ENCODE peak calls at places on chromosomes 2 and 18, in eight cellular contexts. One of them, this sample, is unnamed.

GRCh38 chr18:13450289-13451207 is 232.0 kb downstream of the LDLRAD4 start:
- DNase-seq in A549: no peak
- DNase-seq in uterus: no peak
- DNase-seq in Peyer's patch: no peak
- DNase-seq in prostate gland: no peak
- DNase-seq in HCT116: no peak
- DNase-seq in breast epithelium: no peak
- DNase-seq in ovary: no peak
- DNase-seq in this sample: no peak

GRCh38 chr18:13112982-13113381 is 105.6 kb upstream of the LDLRAD4 start:
- DNase-seq in uterus: peak
- DNase-seq in ovary: peak
- DNase-seq in breast epithelium: no peak
- DNase-seq in prostate gland: no peak
- DNase-seq in A549: peak
- DNase-seq in HCT116: peak
- DNase-seq in Peyer's patch: peak
- DNase-seq in this sample: no peak

GRCh38 chr2:185668710-185669109 is 69.9 kb upstream of the FSIP2 start:
- DNase-seq in breast epithelium: no peak
- DNase-seq in Peyer's patch: no peak
- DNase-seq in prostate gland: no peak
- DNase-seq in uterus: no peak
- DNase-seq in A549: no peak
- DNase-seq in HCT116: no peak
- DNase-seq in ovary: no peak
- DNase-seq in this sample: no peak

GRCh38 chr2:26462100-26462499 is 15.8 kb downstream of the OTOF start:
- DNase-seq in breast epithelium: no peak
- DNase-seq in A549: no peak
- DNase-seq in prostate gland: no peak
- DNase-seq in HCT116: no peak
- DNase-seq in uterus: no peak
- DNase-seq in Peyer's patch: no peak
- DNase-seq in ovary: no peak
- DNase-seq in this sample: peak

GRCh38 chr2:76154981-76155380 is 444.3 kb upstream of the GCFC2 start:
- DNase-seq in breast epithelium: no peak
- DNase-seq in uterus: no peak
- DNase-seq in A549: no peak
- DNase-seq in HCT116: no peak
- DNase-seq in Peyer's patch: no peak
- DNase-seq in ovary: no peak
- DNase-seq in prostate gland: no peak
- DNase-seq in this sample: no peak

GRCh38 chr2:141766225-141766624 is 364.6 kb downstream of the LRP1B start:
- DNase-seq in Peyer's patch: no peak
- DNase-seq in prostate gland: no peak
- DNase-seq in HCT116: no peak
- DNase-seq in breast epithelium: no peak
- DNase-seq in A549: no peak
- DNase-seq in ovary: no peak
- DNase-seq in uterus: no peak
- DNase-seq in this sample: no peak

GRCh38 chr18:36094431-36094830 is 27.1 kb upstream of the RPRD1A start:
- DNase-seq in prostate gland: peak
- DNase-seq in ovary: no peak
- DNase-seq in uterus: no peak
- DNase-seq in breast epithelium: no peak
- DNase-seq in HCT116: no peak
- DNase-seq in Peyer's patch: no peak
- DNase-seq in A549: no peak
- DNase-seq in this sample: no peak

GRCh38 chr18:59696311-59697235 is 650 bp downstream of the CCBE1 start:
- DNase-seq in HCT116: no peak
- DNase-seq in uterus: peak
- DNase-seq in Peyer's patch: no peak
- DNase-seq in ovary: peak
- DNase-seq in breast epithelium: no peak
- DNase-seq in prostate gland: no peak
- DNase-seq in A549: peak
- DNase-seq in this sample: no peak

GRCh38 chr18:9139400-9140039 is 2.9 kb downstream of the ANKRD12 start:
- DNase-seq in prostate gland: no peak
- DNase-seq in ovary: no peak
- DNase-seq in HCT116: no peak
- DNase-seq in A549: no peak
- DNase-seq in Peyer's patch: no peak
- DNase-seq in uterus: no peak
- DNase-seq in breast epithelium: no peak
- DNase-seq in this sample: no peak

GRCh38 chr18:9136315-9137141 is at the start of gene ANKRD12:
- DNase-seq in prostate gland: peak
- DNase-seq in breast epithelium: peak
- DNase-seq in uterus: peak
- DNase-seq in HCT116: peak
- DNase-seq in A549: peak
- DNase-seq in ovary: peak
- DNase-seq in Peyer's patch: peak
- DNase-seq in this sample: peak

GRCh38 chr18:9135912-9136314 is 668 bp upstream of the ANKRD12 start:
- DNase-seq in uterus: no peak
- DNase-seq in A549: peak
- DNase-seq in ovary: no peak
- DNase-seq in Peyer's patch: no peak
- DNase-seq in prostate gland: no peak
- DNase-seq in breast epithelium: peak
- DNase-seq in HCT116: peak
- DNase-seq in this sample: peak

GRCh38 chr18:9135081-9135911 is 1.3 kb upstream of the ANKRD12 start:
- DNase-seq in prostate gland: no peak
- DNase-seq in ovary: no peak
- DNase-seq in breast epithelium: no peak
- DNase-seq in Peyer's patch: peak
- DNase-seq in A549: no peak
- DNase-seq in HCT116: no peak
- DNase-seq in uterus: no peak
- DNase-seq in this sample: no peak

GRCh38 chr18:9137168-9138066 is 836 bp downstream of the ANKRD12 start:
- DNase-seq in Peyer's patch: peak
- DNase-seq in prostate gland: peak
- DNase-seq in HCT116: peak
- DNase-seq in ovary: peak
- DNase-seq in breast epithelium: peak
- DNase-seq in uterus: peak
- DNase-seq in A549: peak
- DNase-seq in this sample: peak
- TF ChIP-seq POLR2A in Peyer's patch: no peak
- TF ChIP-seq POLR2A in prostate gland: peak
- TF ChIP-seq POLR2A in HCT116: no peak
- TF ChIP-seq POLR2A in ovary: no peak
- TF ChIP-seq POLR2A in breast epithelium: no peak
- TF ChIP-seq POLR2A in uterus: peak
- TF ChIP-seq POLR2A in A549: peak
- TF ChIP-seq POLR2A in this sample: peak

GRCh38 chr2:201642086-201642578 is 1.2 kb downstream of the TMEM237 start:
- DNase-seq in prostate gland: no peak
- DNase-seq in A549: no peak
- DNase-seq in HCT116: no peak
- DNase-seq in ovary: no peak
- DNase-seq in Peyer's patch: no peak
- DNase-seq in breast epithelium: no peak
- DNase-seq in uterus: no peak
- DNase-seq in this sample: no peak

GRCh38 chr2:201642579-201643215 is 606 bp downstream of the TMEM237 start:
- DNase-seq in HCT116: peak
- DNase-seq in prostate gland: peak
- DNase-seq in Peyer's patch: peak
- DNase-seq in breast epithelium: peak
- DNase-seq in A549: peak
- DNase-seq in ovary: peak
- DNase-seq in uterus: peak
- DNase-seq in this sample: peak

GRCh38 chr2:201639205-201639604 is 4.1 kb downstream of the TMEM237 start:
- DNase-seq in prostate gland: no peak
- DNase-seq in Peyer's patch: no peak
- DNase-seq in breast epithelium: no peak
- DNase-seq in HCT116: no peak
- DNase-seq in A549: no peak
- DNase-seq in ovary: no peak
- DNase-seq in uterus: no peak
- DNase-seq in this sample: no peak

GRCh38 chr2:201644001-201644400 is 698 bp upstream of the TMEM237 start:
- DNase-seq in A549: no peak
- DNase-seq in uterus: peak
- DNase-seq in breast epithelium: no peak
- DNase-seq in HCT116: no peak
- DNase-seq in ovary: peak
- DNase-seq in prostate gland: peak
- DNase-seq in Peyer's patch: no peak
- DNase-seq in this sample: no peak

GRCh38 chr2:201643216-201643651 is at the start of gene TMEM237:
- DNase-seq in ovary: no peak
- DNase-seq in HCT116: peak
- DNase-seq in uterus: peak
- DNase-seq in breast epithelium: no peak
- DNase-seq in Peyer's patch: peak
- DNase-seq in A549: peak
- DNase-seq in prostate gland: peak
- DNase-seq in this sample: peak
- H3K4me3 ChIP-seq in ovary: peak
- H3K4me3 ChIP-seq in HCT116: peak
- H3K4me3 ChIP-seq in uterus: peak
- H3K4me3 ChIP-seq in breast epithelium: peak
- H3K4me3 ChIP-seq in Peyer's patch: peak
- H3K4me3 ChIP-seq in A549: peak
- H3K4me3 ChIP-seq in prostate gland: peak
- H3K4me3 ChIP-seq in this sample: peak

DNA sequence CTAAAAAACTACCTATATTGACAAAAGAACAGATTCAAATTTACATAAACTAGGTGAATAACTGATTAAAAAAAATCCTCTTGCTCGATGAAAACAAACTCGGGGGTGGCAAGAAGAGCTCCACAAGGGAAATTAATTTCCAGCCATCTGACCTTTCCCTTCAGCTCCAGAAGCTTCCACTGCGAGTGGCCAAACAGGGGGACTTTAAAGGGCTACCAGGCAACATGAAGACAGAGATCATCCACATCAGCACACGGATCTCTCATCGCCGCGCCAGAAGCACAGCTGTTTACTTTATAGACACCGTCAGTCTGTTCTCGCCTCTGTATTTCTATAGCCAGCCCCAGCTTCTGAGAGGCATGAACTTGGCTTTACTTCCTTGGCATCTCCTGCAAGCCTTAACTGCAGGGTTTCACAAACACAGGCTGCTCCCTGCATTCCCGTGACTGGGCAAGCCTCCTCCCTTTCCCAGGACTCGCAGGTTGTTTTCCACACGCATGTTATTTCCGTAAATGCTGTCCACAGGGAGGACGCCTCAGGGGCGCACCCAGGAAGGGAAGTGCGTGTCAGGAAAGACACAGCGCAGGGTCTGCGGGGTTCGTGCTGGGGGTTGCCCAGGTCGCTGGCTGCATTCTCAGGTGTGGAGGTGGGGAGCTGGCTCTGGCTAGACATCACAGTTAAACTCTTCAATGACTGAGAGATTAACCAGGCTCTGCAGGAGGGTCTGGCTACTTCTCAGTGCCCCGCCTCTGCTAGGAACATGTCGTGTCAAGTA is 85.0 kb downstream of the USP40 start:
- DNase-seq in Peyer's patch: no peak
- DNase-seq in uterus: no peak
- DNase-seq in HCT116: no peak
- DNase-seq in ovary: no peak
- DNase-seq in breast epithelium: no peak
- DNase-seq in prostate gland: peak
- DNase-seq in A549: no peak
- DNase-seq in this sample: no peak
- H3K27ac ChIP-seq in Peyer's patch: no peak
- H3K27ac ChIP-seq in uterus: no peak
- H3K27ac ChIP-seq in HCT116: no peak
- H3K27ac ChIP-seq in ovary: no peak
- H3K27ac ChIP-seq in breast epithelium: peak
- H3K27ac ChIP-seq in prostate gland: peak
- H3K27ac ChIP-seq in A549: peak
- H3K27ac ChIP-seq in this sample: no peak

GRCh38 chr2:42051168-42052125 is 3.6 kb downstream of the PKDCC start:
- DNase-seq in uterus: no peak
- DNase-seq in breast epithelium: no peak
- DNase-seq in HCT116: no peak
- DNase-seq in Peyer's patch: no peak
- DNase-seq in prostate gland: no peak
- DNase-seq in A549: no peak
- DNase-seq in ovary: no peak
- DNase-seq in this sample: no peak

GRCh38 chr2:42047488-42048317 is at the start of gene PKDCC:
- DNase-seq in HCT116: no peak
- DNase-seq in prostate gland: peak
- DNase-seq in ovary: peak
- DNase-seq in uterus: peak
- DNase-seq in breast epithelium: peak
- DNase-seq in A549: peak
- DNase-seq in Peyer's patch: peak
- DNase-seq in this sample: peak

GRCh38 chr2:42048318-42049251 is 764 bp downstream of the PKDCC start:
- DNase-seq in uterus: peak
- DNase-seq in Peyer's patch: peak
- DNase-seq in prostate gland: no peak
- DNase-seq in breast epithelium: no peak
- DNase-seq in ovary: no peak
- DNase-seq in A549: no peak
- DNase-seq in HCT116: no peak
- DNase-seq in this sample: no peak

GRCh38 chr2:42050350-42051167 is 2.7 kb downstream of the PKDCC start:
- DNase-seq in uterus: peak
- DNase-seq in breast epithelium: no peak
- DNase-seq in A549: no peak
- DNase-seq in Peyer's patch: no peak
- DNase-seq in ovary: no peak
- DNase-seq in HCT116: no peak
- DNase-seq in prostate gland: no peak
- DNase-seq in this sample: no peak

DNA sequence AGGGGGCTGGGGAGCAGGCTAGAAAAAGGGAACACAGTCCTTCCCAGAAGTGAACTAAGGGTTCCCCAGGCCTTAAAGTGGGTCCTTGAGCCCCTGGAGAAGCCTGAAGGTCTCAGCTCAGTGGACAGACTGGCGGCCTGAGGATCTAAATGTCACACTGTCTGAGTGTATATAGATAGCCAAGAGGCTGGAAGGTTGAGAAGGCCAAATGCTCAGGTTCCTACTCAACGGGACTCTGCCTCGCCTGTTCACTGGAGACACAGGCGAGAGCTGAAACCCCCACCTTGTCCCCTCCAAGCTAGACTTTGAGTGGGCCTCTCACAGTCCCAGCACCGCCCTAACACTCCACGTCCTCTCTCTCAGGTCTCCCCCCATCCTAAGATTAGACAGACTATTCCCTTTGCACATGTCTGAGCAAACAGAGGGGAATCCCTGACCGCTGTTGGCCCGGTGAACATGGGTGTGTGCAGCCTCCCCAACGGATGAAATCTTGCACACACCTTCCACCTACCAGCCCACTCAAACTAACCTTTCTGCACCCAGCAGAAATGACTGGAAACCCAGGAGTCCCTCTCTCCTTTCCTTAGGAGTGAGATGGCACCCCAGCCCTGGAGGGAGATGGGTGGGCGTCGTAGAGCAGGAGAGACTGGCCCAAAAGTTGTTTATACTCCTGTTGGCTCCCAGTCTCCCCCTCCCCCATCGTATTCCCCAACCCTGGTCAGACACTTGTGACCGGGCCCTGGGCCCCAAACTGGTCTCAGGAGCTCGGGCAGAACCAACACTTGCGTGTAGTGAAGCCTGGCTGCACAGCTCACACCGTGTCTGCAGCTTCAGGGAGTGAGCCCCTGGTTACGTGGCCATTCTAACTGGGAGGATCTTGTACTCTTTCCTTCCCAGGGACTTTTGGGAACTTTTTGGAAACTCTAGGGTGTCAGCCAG is 1.9 kb downstream of the PKDCC start:
- DNase-seq in prostate gland: no peak
- DNase-seq in uterus: peak
- DNase-seq in Peyer's patch: peak
- DNase-seq in A549: no peak
- DNase-seq in ovary: peak
- DNase-seq in HCT116: no peak
- DNase-seq in breast epithelium: no peak
- DNase-seq in this sample: no peak
- TF ChIP-seq POLR2A in prostate gland: no peak
- TF ChIP-seq POLR2A in uterus: peak
- TF ChIP-seq POLR2A in Peyer's patch: no peak
- TF ChIP-seq POLR2A in A549: no peak
- TF ChIP-seq POLR2A in ovary: no peak
- TF ChIP-seq POLR2A in HCT116: no peak
- TF ChIP-seq POLR2A in breast epithelium: no peak
- TF ChIP-seq POLR2A in this sample: no peak

This sample was measured in right lobe of liver.